ENCODE peak calls at places on chromosomes 13 and 19, in nine cellular contexts. T, S, V, M, N, Z, B, L and U are unnamed samples.

GRCh38 chr19:44754743-44755066 is 6.2 kb downstream of the BCL3 start:
- DNase-seq in V (no peak), T (no peak), Z (no peak), M (no peak), B (no peak), N (no peak), L (no peak), S (no peak), U (no peak)

GRCh38 chr19:38388310-38389100 is at the start of gene SPRED3:
- DNase-seq in V (no peak), N (peak; percentile 37), L (peak; percentile 61), T (no peak), M (no peak), Z (peak; percentile 73), S (peak; percentile 59), B (peak; percentile 49), U (peak; percentile 79)

GRCh38 chr19:56504581-56504980 is 3.1 kb upstream of the ZNF471 start:
- DNase-seq in B (no peak), V (peak; percentile 17), M (no peak), N (no peak), T (no peak), Z (no peak), L (peak; percentile 32), S (no peak), U (no peak)

GRCh38 chr19:7067716-7068115 is 1.8 kb upstream of the ZNF557 start:
- DNase-seq in V (no peak), S (no peak), Z (no peak), N (no peak), L (peak; percentile 33), B (no peak), M (no peak), T (no peak), U (no peak)

GRCh38 chr13:31038834-31039552 is 106.5 kb downstream of the TEX26 start:
- DNase-seq in V (peak; percentile 88), L (peak; percentile 74), S (no peak), T (no peak), N (no peak), Z (no peak), B (no peak), M (no peak), U (no peak)

GRCh38 chr19:1269478-1270167 is 491 bp downstream of the CIRBP start:
- DNase-seq in L (peak; percentile 82), V (peak; percentile 87), T (peak; percentile 84), S (peak; percentile 87), M (peak; percentile 82), Z (peak; percentile 88), N (peak; percentile 83), B (peak; percentile 93), U (peak; percentile 86)

GRCh38 chr13:49240017-49240416 is 7.7 kb upstream of the CDADC1 start:
- DNase-seq in Z (peak; percentile 2), S (no peak), N (no peak), L (peak; percentile 64), B (peak; percentile 42), V (peak; percentile 46), T (no peak), M (no peak), U (no peak)

GRCh38 chr13:41059466-41059865 is 1.8 kb upstream of the WBP4 start:
- DNase-seq in B (no peak), N (no peak), S (no peak), L (peak; percentile 31), T (no peak), Z (no peak), M (no peak), V (peak; percentile 41), U (no peak)

GRCh38 chr19:11279505-11280236 is 16.3 kb upstream of the TSPAN16 start:
- DNase-seq in M (no peak), L (no peak), S (no peak), T (no peak), V (no peak), Z (no peak), N (no peak), B (no peak), U (no peak)

GRCh38 chr19:43798546-43799409 is 3.5 kb downstream of the LYPD5 start:
- DNase-seq in L (no peak), Z (peak; percentile 7), S (peak; percentile 65), B (peak; percentile 46), M (peak; percentile 53), V (no peak), T (no peak), N (peak; percentile 80), U (peak; percentile 46)

GRCh38 chr19:51159656-51160055 is 17.6 kb downstream of the SIGLEC7 start:
- DNase-seq in M (no peak), S (no peak), L (no peak), V (no peak), N (no peak), B (no peak), T (no peak), Z (no peak), U (no peak)

GRCh38 chr19:38149597-38149996 is 74.4 kb downstream of the DPF1 start:
- DNase-seq in S (no peak), V (no peak), B (peak; percentile 30), M (no peak), L (peak; percentile 30), Z (no peak), T (no peak), N (no peak), U (no peak)

GRCh38 chr19:41323430-41324125 is 13.6 kb downstream of the CCDC97 start:
- DNase-seq in S (no peak), B (peak; percentile 87), Z (no peak), T (peak; percentile 62), V (peak; percentile 99), N (no peak), L (peak; percentile 98), M (peak; percentile 75), U (peak; percentile 69)

GRCh38 chr19:47473336-47473735 is 1.6 kb upstream of the SLC8A2 start:
- DNase-seq in M (no peak), L (no peak), T (no peak), N (no peak), V (no peak), Z (no peak), S (no peak), B (no peak), U (no peak)

GRCh38 chr13:67186985-67187569 is 43.1 kb downstream of the PCDH9 start:
- DNase-seq in N (no peak), V (peak; percentile 2), S (no peak), B (no peak), M (no peak), L (peak; percentile 13), T (no peak), Z (no peak), U (no peak)

GRCh38 chr13:51714663-51715168 is 89.2 kb downstream of the DHRS12 start:
- DNase-seq in L (peak; percentile 65), B (no peak), T (no peak), V (peak; percentile 64), Z (no peak), N (no peak), S (no peak), M (no peak), U (no peak)

GRCh38 chr13:95902736-95903135 is 150.5 kb downstream of the UGGT2 start:
- DNase-seq in V (no peak), N (no peak), T (no peak), M (no peak), S (no peak), L (peak; percentile 34), B (no peak), Z (no peak), U (no peak)

GRCh38 chr13:99822820-99823219 is 148.7 kb downstream of the ZIC5 start:
- DNase-seq in M (no peak), Z (no peak), B (no peak), T (no peak), V (no peak), L (no peak), N (no peak), S (no peak), U (no peak)

GRCh38 chr13:76741624-76742023 is 144.6 kb downstream of the KCTD12 start:
- DNase-seq in S (no peak), L (no peak), M (no peak), V (no peak), B (no peak), T (no peak), Z (no peak), N (no peak), U (no peak)

GRCh38 chr19:45779231-45780145 is 2.8 kb downstream of the DMPK start:
- DNase-seq in N (peak; percentile 91), L (peak; percentile 52), V (peak; percentile 47), T (peak; percentile 78), M (peak; percentile 91), Z (peak; percentile 93), B (peak; percentile 93), S (peak; percentile 93), U (peak; percentile 99)

GRCh38 chr19:19448238-19448544 is 42.7 kb downstream of the GATAD2A start:
- DNase-seq in B (peak; percentile 40), L (no peak), T (no peak), N (no peak), Z (no peak), V (no peak), M (no peak), S (no peak), U (no peak)
- TF ChIP-seq CTCF in B (no peak), L (no peak), T (no peak), N (no peak), Z (no peak), V (no peak), M (no peak), S (no peak), U (no peak)

DNA sequence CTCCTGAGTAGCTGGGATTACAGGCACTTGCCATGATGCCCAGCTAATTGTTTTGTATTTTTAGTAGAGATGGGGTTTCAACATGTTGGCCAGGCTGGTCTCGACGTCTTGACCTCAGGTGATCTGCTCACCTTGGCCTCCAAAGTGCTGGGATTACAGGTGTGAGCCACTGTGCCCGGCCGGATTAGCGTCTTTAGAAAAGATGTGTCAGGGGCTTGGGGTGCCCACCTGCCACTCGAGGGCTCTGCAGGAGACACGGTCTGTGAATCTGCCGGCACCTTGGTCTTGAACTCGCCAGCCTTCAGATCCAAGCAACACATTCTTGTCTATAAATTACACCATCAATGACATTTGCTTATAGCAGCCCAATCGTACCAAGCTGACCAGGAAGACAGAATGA is 38.8 kb upstream of the TUBGCP3 start:
- DNase-seq in N (no peak), Z (no peak), B (no peak), V (no peak), T (no peak), M (no peak), S (no peak), L (no peak), U (no peak)
- TF ChIP-seq CTCF in N (no peak), Z (no peak), B (no peak), V (no peak), T (no peak), M (no peak), S (no peak), L (no peak), U (no peak)

DNA sequence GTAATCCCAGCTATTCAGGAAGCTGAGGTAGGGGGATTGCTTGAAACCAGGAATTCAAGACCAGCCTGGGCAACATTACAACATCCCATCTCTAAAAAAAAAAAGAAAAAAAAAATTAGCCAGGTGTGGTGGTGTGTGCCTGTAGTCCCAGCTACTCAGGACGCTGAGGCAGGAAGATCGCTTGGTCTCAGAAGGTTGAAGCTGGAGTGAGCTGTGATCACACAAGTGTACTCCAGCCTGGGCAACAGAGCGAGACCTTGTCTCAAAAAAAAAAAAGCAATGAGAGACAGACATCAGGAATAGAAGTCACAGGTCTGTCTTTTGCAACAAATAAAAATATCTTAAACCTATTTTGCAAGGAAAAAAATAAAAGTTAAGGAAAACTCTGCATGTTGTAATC is 23.3 kb downstream of the TMEM38A start:
- DNase-seq in B (no peak), S (no peak), Z (no peak), T (no peak), N (no peak), L (no peak), V (no peak), M (no peak), U (no peak)
- TF ChIP-seq CTCF in B (no peak), S (no peak), Z (no peak), T (no peak), N (no peak), L (no peak), V (no peak), M (no peak), U (no peak)

GRCh38 chr13:98533912-98534311 is 43.0 kb downstream of the STK24 start:
- DNase-seq in B (no peak), T (no peak), M (no peak), N (no peak), V (no peak), L (no peak), S (no peak), Z (no peak), U (no peak)
- TF ChIP-seq CTCF in B (no peak), T (no peak), M (no peak), N (no peak), V (no peak), L (no peak), S (no peak), Z (no peak), U (no peak)